ENCODE peak calls at places on chromosomes 16 and 17, in nine cellular contexts. B is sigmoid colon, M is fibroblast of lung, U is left ventricle myocardium inferior, J is SK-N-SH, P is uterus, C is tibial artery, G is lung, H is lower lobe of right lung. I is an unnamed sample.

GRCh38 chr17:47305302-47305923 is 18.3 kb upstream of the EFCAB13 start:
- DNase-seq in G (no peak), U (no peak), J (no peak), B (no peak), M (peak; percentile 87), C (no peak), P (no peak), H (no peak), I (peak; percentile 81)

GRCh38 chr16:48176635-48177408 is 21.0 kb upstream of the ABCC12 start:
- DNase-seq in M (no peak), U (no peak), G (no peak), P (no peak), J (no peak), B (peak; percentile 42), C (no peak), H (no peak), I (no peak)

GRCh38 chr16:73713817-73714495 is 582.7 kb upstream of the PSMD7 start:
- DNase-seq in J (peak; percentile 37), M (peak; percentile 41), G (no peak), H (no peak), U (no peak), B (no peak), P (no peak), C (peak; percentile 24), I (no peak)

GRCh38 chr17:64661731-64661980 is 451 bp downstream of the SMURF2 start:
- DNase-seq in U (no peak), B (no peak), C (no peak), H (no peak), P (peak; percentile 36), M (no peak), G (peak; percentile 45), J (no peak), I (no peak)

GRCh38 chr17:42055496-42055895 is 5.1 kb upstream of the C17orf113 start:
- DNase-seq in C (no peak), P (no peak), B (no peak), G (no peak), M (no peak), J (no peak), H (no peak), U (no peak), I (no peak)

GRCh38 chr16:53968896-53969295 is 264.9 kb downstream of the FTO start:
- DNase-seq in G (no peak), U (no peak), C (no peak), J (no peak), B (no peak), M (no peak), P (no peak), H (no peak), I (no peak)

GRCh38 chr17:67474081-67474661 is 97.1 kb downstream of the PITPNC1 start:
- DNase-seq in J (no peak), G (no peak), M (peak; percentile 72), U (peak; percentile 26), B (peak; percentile 77), P (peak; percentile 62), H (no peak), C (peak; percentile 32), I (no peak)

GRCh38 chr17:13030459-13031305 is 12.9 kb upstream of the ELAC2 start:
- DNase-seq in P (peak; percentile 20), G (peak; percentile 39), H (no peak), M (peak; percentile 72), U (no peak), C (peak; percentile 38), J (peak; percentile 48), B (no peak), I (peak; percentile 41)

GRCh38 chr17:42895185-42895555 is 5.4 kb upstream of the G6PC1 start:
- DNase-seq in C (peak; percentile 86), P (peak; percentile 56), G (peak; percentile 60), J (no peak), M (peak; percentile 92), U (peak; percentile 32), H (peak; percentile 54), B (peak; percentile 90), I (peak; percentile 63)

GRCh38 chr16:56477096-56477878 is 25.9 kb downstream of the OGFOD1 start:
- DNase-seq in H (no peak), J (no peak), G (no peak), P (no peak), C (no peak), B (no peak), M (peak; percentile 84), U (no peak), I (peak; percentile 71)

GRCh38 chr16:2458887-2459646 is 842 bp upstream of the TEDC2 start:
- DNase-seq in P (no peak), J (no peak), B (no peak), G (no peak), M (no peak), C (no peak), U (no peak), H (no peak), I (no peak)

GRCh38 chr16:89853306-89853993 is 19.9 kb upstream of the TCF25 start:
- DNase-seq in M (no peak), G (no peak), H (no peak), C (no peak), P (no peak), U (no peak), B (no peak), J (no peak), I (no peak)

GRCh38 chr17:67434061-67434525 is 57.0 kb downstream of the PITPNC1 start:
- DNase-seq in H (peak; percentile 75), P (no peak), G (peak; percentile 36), B (no peak), M (no peak), U (peak; percentile 54), C (peak; percentile 35), J (no peak), I (no peak)

GRCh38 chr17:34146440-34147043 is 108.5 kb upstream of the CCL2 start:
- DNase-seq in G (peak; percentile 48), J (peak; percentile 64), P (no peak), B (no peak), M (no peak), U (peak; percentile 48), H (peak; percentile 60), C (no peak), I (peak; percentile 6)

GRCh38 chr17:13646969-13647368 is 45.2 kb upstream of the HS3ST3A1 start:
- DNase-seq in C (no peak), M (peak; percentile 2), G (no peak), U (no peak), B (no peak), J (no peak), P (no peak), H (no peak), I (no peak)

GRCh38 chr17:33463887-33464286 is 170.8 kb upstream of the ASIC2 start:
- DNase-seq in P (no peak), J (no peak), M (no peak), C (no peak), B (no peak), H (no peak), G (no peak), U (no peak), I (peak; percentile 30)

GRCh38 chr16:64440421-64440831 is 681.4 kb downstream of the CDH11 start:
- DNase-seq in C (peak; percentile 27), M (peak; percentile 98), H (no peak), U (no peak), J (no peak), G (no peak), B (no peak), P (no peak), I (peak; percentile 72)

GRCh38 chr17:39700148-39700987 is 504 bp downstream of the ERBB2 start:
- DNase-seq in C (no peak), U (no peak), J (no peak), M (peak; percentile 25), B (no peak), P (no peak), H (no peak), G (no peak), I (no peak)

GRCh38 chr16:340370-341091 is 12.0 kb downstream of the AXIN1 start:
- DNase-seq in C (no peak), P (no peak), B (no peak), M (no peak), H (no peak), J (no peak), G (no peak), U (no peak), I (no peak)

GRCh38 chr16:65767125-65767524 is 599.4 kb upstream of the CDH5 start:
- DNase-seq in B (no peak), G (no peak), U (no peak), H (no peak), J (no peak), P (no peak), M (no peak), C (no peak), I (no peak)

GRCh38 chr17:34675605-34676004 is 96.2 kb downstream of the TMEM132E start:
- DNase-seq in B (no peak), P (no peak), M (no peak), U (no peak), J (no peak), G (no peak), C (no peak), H (no peak), I (no peak)

GRCh38 chr16:69243479-69243878 is 56.5 kb downstream of the SNTB2 start:
- DNase-seq in U (no peak), C (no peak), J (no peak), B (no peak), P (no peak), G (no peak), M (peak; percentile 75), H (no peak), I (no peak)
- TF ChIP-seq CTCF in U (no peak), C (no peak), J (no peak), B (no peak), P (no peak), G (no peak), M (no peak), H (no peak), I (no peak)

GRCh38 chr17:82006468-82007227 is 16.0 kb downstream of the CENPX start:
- DNase-seq in P (peak; percentile 73), U (no peak), J (no peak), B (peak; percentile 86), H (no peak), G (no peak), C (no peak), M (peak; percentile 47), I (no peak)
- H3K4me1 ChIP-seq in P (peaks cover 15% of the 10 kb centered on the region), U (peaks cover 61% of the 10 kb centered on the region), J (peaks cover 44% of the 10 kb centered on the region), B (peaks cover 45% of the 10 kb centered on the region), H (peaks cover 12% of the 10 kb centered on the region), G (peaks cover 4% of the 10 kb centered on the region), C (peaks cover 62% of the 10 kb centered on the region), M (peaks cover 30% of the 10 kb centered on the region), I (peaks cover 11% of the 10 kb centered on the region)

DNA sequence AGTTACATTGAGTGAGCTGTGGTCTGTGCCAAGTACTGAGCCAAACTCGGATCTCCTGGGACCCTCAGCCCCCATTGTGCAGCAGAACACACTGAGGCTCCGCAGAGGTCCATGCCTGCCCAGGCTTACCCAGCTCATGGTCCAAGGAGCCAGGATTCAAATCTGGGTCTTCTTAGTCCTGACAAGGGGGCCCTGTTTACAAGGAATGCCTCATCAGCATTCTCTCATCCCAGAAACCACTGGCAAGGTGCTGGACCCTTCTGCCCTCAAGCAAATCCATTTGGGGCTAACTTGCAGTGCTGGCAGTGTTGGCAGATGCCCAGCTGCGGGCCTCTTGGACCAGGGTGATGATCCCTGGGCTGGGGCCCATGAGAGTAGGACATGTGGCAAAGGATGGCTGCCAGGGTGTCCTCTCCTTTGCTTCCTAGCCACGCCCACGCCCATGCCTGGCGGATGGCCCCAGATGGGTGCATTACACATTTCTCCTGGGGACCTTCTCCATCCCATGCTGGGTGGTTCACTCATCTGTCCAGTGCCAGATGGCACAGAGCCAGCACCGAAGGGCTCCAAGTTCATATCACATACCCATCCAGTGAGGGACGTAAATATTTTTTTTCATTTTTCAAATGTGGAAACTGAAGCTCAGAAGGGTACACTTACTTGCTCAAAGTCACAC is 117.7 kb downstream of the CMIP start:
- DNase-seq in U (no peak), P (no peak), G (no peak), B (no peak), J (no peak), M (no peak), H (peak; percentile 50), C (no peak), I (no peak)
- H3K27ac ChIP-seq in U (no peak overlapping the region), P (no peak overlapping the region), G (no peak overlapping the region), B (no peak overlapping the region), J (no peak overlapping the region), M (no peak overlapping the region), H (no peak overlapping the region), C (no peak overlapping the region), I (no peak overlapping the region)

GRCh38 chr16:57801098-57801855 is 1.0 kb downstream of the KIFC3 start:
- DNase-seq in G (no peak), H (peak; percentile 26), U (no peak), B (no peak), C (no peak), J (peak; percentile 58), M (peak; percentile 61), P (no peak), I (no peak)
- TF ChIP-seq CTCF in G (no peak), H (no peak), U (no peak), B (no peak), C (no peak), J (peak; percentile 30), M (no peak), P (no peak), I (no peak)

I was measured in foreskin keratinocyte.